ENCODE peak calls at places on chromosomes 12 and 14, in seven cellular contexts. Z is AG10803, K is stomach, A is ovary, D is progenitor cell of endocrine pancreas, I is astrocyte of the spinal cord, P is epithelial cell of proximal tubule. R is an unnamed sample.

GRCh38 chr14:105192866-105193731 is 12.0 kb upstream of the NUDT14 start:
- DNase-seq in Z (no peak), K (no peak), A (no peak), D (no peak), I (no peak), P (no peak), R (no peak)

GRCh38 chr12:27780612-27781408 is 774 bp upstream of the MANSC4 start:
- DNase-seq in Z (peak), K (peak), A (no peak), D (peak), I (peak), P (peak), R (no peak)

GRCh38 chr12:40620564-40621019 is 71.6 kb upstream of the CNTN1 start:
- DNase-seq in Z (no peak), K (no peak), A (no peak), D (no peak), I (no peak), P (no peak), R (no peak)

GRCh38 chr14:99520571-99521081 is 39.4 kb downstream of the CCNK start:
- DNase-seq in Z (no peak), K (no peak), A (peak), D (no peak), I (no peak), P (no peak), R (no peak)

GRCh38 chr12:56581418-56582145 is 48.5 kb downstream of the BAZ2A start:
- DNase-seq in Z (no peak), K (no peak), A (peak), D (no peak), I (peak), P (no peak), R (no peak)

GRCh38 chr14:76576047-76576741 is 185.1 kb upstream of the VASH1 start:
- DNase-seq in Z (no peak), K (no peak), A (no peak), D (no peak), I (no peak), P (peak), R (no peak)

GRCh38 chr12:46259071-46259470 is 9.8 kb downstream of the SLC38A1 start:
- DNase-seq in Z (no peak), K (no peak), A (no peak), D (no peak), I (no peak), P (no peak), R (no peak)

GRCh38 chr14:24377126-24377525 is 9.1 kb downstream of the NFATC4 start:
- DNase-seq in Z (no peak), K (no peak), A (no peak), D (no peak), I (no peak), P (no peak), R (no peak)

GRCh38 chr12:64729909-64730584 is 29.2 kb downstream of the GNS start:
- DNase-seq in Z (no peak), K (no peak), A (no peak), D (no peak), I (no peak), P (no peak), R (no peak)

GRCh38 chr14:33457021-33457420 is 493.9 kb downstream of the EGLN3 start:
- DNase-seq in Z (peak), K (no peak), A (no peak), D (no peak), I (no peak), P (no peak), R (no peak)

GRCh38 chr12:21828779-21829178 is 54.3 kb upstream of the KCNJ8 start:
- DNase-seq in Z (peak), K (peak), A (peak), D (no peak), I (no peak), P (no peak), R (no peak)

GRCh38 chr14:56061051-56061450 is 57.2 kb upstream of the PELI2 start:
- DNase-seq in Z (no peak), K (no peak), A (no peak), D (no peak), I (no peak), P (no peak), R (no peak)

GRCh38 chr12:65232490-65233077 is 45.9 kb upstream of the MSRB3 start:
- DNase-seq in Z (peak), K (no peak), A (no peak), D (no peak), I (peak), P (no peak), R (no peak)

GRCh38 chr14:77105554-77105953 is 7.5 kb downstream of the CIPC start:
- DNase-seq in Z (no peak), K (no peak), A (no peak), D (no peak), I (no peak), P (no peak), R (no peak)

GRCh38 chr14:56351861-56352260 is 227.7 kb upstream of the TMEM260 start:
- DNase-seq in Z (peak), K (no peak), A (no peak), D (no peak), I (peak), P (no peak), R (no peak)

DNA sequence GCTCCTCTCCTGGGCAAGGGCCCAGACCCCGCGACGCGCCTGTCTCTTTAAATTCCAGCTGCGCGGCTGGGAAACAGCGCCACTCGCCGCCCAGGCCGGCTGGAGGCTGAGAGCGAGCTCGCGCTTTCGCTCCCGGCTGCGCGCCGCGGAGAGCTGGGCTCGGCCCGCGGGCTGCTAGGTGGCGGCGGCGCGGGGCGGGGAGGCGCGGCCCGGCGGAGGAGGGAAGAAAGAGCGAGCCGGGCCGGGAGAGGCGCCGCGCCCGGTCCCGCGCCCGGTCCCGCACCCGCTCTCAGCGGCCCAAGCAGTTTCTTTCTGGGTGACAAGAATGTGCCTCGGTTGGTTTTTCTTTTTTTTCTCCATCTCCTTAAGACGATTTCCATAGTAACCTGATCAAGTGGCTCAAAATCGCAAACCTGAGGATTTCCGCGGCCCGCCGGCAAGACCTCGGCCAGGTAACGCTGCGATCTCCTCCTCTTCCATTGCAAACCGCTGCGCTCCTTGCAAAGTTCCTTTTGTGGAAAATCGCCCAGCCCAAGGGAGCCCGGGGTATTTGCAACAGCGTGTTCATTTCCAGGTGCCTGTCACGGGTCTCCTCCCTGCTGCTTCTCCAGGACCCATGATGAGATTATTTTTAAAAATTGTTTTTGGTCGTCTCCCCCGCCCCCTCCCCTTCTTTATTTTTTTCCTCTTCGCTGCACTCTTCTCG is 259.5 kb upstream of the E2F7 start:
- DNase-seq in Z (peak), K (peak), A (peak), D (peak), I (peak), P (no peak), R (no peak)
- TF ChIP-seq CTCF in Z (peak), K (peak), A (peak), D (peak), I (peak), P (peak), R (no peak)

GRCh38 chr14:52789118-52789517 is 2.3 kb downstream of the GNPNAT1 start:
- DNase-seq in Z (no peak), K (no peak), A (no peak), D (no peak), I (no peak), P (no peak), R (no peak)
- TF ChIP-seq CTCF in Z (no peak), K (no peak), A (no peak), D (no peak), I (no peak), P (no peak), R (no peak)

DNA sequence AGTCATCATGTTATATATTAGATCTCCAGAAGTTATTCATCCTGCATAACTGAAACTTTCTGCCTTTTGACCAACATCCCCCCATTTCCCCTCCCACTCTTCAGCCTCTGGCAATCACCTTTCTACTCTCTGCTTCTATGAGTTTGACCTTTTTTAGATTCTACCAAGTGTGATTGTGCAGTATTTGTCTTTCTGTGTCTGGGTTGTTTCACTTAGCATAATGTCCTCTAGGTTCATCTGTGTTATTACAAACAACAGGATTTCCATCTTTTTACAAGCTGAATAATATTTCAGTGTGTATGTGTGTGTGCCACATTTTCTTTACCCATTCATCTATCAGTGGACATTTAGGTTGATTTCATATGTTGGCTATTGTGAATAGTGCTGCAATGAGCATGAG is 11.2 kb upstream of the WSCD2 start:
- DNase-seq in Z (no peak), K (no peak), A (no peak), D (no peak), I (no peak), P (no peak), R (no peak)
- TF ChIP-seq CTCF in Z (no peak), K (no peak), A (no peak), D (no peak), I (no peak), P (no peak), R (no peak)

GRCh38 chr12:114245555-114245954 is 160.4 kb downstream of the TBX5 start:
- DNase-seq in Z (peak), K (no peak), A (no peak), D (no peak), I (no peak), P (no peak), R (no peak)
- TF ChIP-seq CTCF in Z (peak), K (no peak), A (no peak), D (peak), I (no peak), P (no peak), R (no peak)

GRCh38 chr14:64951291-64951690 is 8.7 kb upstream of the GPX2 start:
- DNase-seq in Z (no peak), K (no peak), A (no peak), D (no peak), I (no peak), P (no peak), R (no peak)

GRCh38 chr14:64953310-64953654 is 10.7 kb upstream of the GPX2 start:
- DNase-seq in Z (no peak), K (no peak), A (no peak), D (no peak), I (no peak), P (no peak), R (no peak)

GRCh38 chr14:64953661-64954060 is 11.1 kb upstream of the GPX2 start:
- DNase-seq in Z (no peak), K (no peak), A (no peak), D (no peak), I (no peak), P (no peak), R (no peak)

GRCh38 chr14:64951724-64952123 is 9.2 kb upstream of the GPX2 start:
- DNase-seq in Z (no peak), K (no peak), A (no peak), D (no peak), I (no peak), P (no peak), R (no peak)

GRCh38 chr14:64952598-64953309 is 10.2 kb upstream of the GPX2 start:
- DNase-seq in Z (no peak), K (no peak), A (no peak), D (no peak), I (peak), P (no peak), R (no peak)
- TF ChIP-seq CTCF in Z (peak), K (no peak), A (no peak), D (no peak), I (peak), P (peak), R (no peak)

GRCh38 chr14:38605193-38606114 is 349.6 kb upstream of the CLEC14A start:
- DNase-seq in Z (no peak), K (no peak), A (no peak), D (no peak), I (no peak), P (no peak), R (no peak)
- TF ChIP-seq CTCF in Z (peak), K (no peak), A (no peak), D (peak), I (no peak), P (peak), R (no peak)

GRCh38 chr12:76713130-76713529 is 50.8 kb upstream of the ZDHHC17 start:
- DNase-seq in Z (no peak), K (no peak), A (no peak), D (no peak), I (no peak), P (no peak), R (no peak)
- TF ChIP-seq CTCF in Z (no peak), K (no peak), A (no peak), D (no peak), I (no peak), P (no peak), R (no peak)

DNA sequence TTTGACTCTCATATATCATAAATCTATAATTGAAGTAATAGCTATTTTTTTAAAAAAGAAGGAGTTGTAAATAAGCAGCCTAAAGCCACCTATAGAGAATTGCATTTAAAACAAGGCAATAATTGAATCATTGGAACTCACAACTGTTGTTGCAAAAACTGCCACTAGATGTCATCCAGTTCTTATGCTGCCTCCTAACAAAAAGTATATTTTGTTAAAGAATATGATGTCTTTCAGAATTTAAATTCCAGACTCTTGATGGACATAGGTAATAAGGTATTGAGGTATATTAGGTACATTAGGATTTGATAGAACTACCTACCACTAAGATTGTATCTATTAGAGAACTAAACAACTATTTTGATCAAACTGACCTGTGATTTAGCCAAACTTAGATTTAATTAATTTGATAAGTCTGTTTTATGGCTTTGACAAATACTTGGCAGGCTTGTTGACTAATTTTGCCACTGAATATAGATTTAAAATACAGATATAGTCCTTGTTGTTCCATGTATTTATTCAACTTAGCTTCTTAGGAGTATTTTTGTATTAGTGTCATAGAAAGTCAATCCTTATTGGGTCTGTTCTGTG is 401.4 kb downstream of the RPL10L start:
- DNase-seq in Z (no peak), K (no peak), A (no peak), D (no peak), I (peak), P (peak), R (no peak)
- TF ChIP-seq CTCF in Z (peak), K (peak), A (no peak), D (peak), I (peak), P (peak), R (no peak)

GRCh38 chr14:103001226-103001625 is 56.1 kb downstream of the CDC42BPB start:
- DNase-seq in Z (no peak), K (no peak), A (no peak), D (no peak), I (no peak), P (no peak), R (no peak)
- TF ChIP-seq CTCF in Z (no peak), K (no peak), A (no peak), D (no peak), I (no peak), P (no peak), R (no peak)

DNA sequence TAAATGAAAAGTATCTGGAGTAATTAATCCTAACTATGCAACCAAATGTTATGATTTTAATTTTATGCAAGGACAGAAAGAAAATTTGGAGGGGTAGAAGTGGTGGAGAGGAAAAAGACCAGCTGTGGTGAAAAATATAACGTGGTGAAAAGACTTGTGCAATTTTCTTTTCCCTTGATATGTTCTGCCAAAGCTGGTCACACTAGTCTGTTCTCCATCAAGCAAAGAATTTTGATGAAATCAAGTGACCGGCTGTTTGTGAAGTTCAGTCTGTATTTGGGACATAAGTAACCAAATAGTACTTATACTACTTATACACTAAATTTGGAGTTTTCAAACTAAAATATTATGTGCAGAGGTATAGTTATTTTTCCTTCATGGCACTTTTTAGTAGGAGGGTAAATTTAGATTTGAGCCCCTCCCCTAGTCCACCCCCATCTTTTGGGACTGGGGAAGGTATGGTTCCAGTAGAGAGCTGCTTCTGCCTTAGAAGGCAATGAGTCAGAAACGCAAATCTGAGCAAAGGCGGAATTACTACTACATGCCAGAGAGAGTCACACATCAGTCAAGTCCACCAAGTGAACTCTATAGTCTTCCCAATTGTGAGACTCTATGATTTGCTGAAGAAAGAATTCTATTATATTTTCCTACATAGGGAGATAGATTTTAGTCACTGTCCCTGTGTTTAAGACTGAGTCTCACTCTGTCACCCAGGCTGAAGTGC is 229.7 kb downstream of the SLC25A21 start:
- DNase-seq in Z (peak), K (no peak), A (no peak), D (no peak), I (peak), P (no peak), R (no peak)
- TF ChIP-seq CTCF in Z (no peak), K (no peak), A (no peak), D (no peak), I (no peak), P (no peak), R (peak)

R was measured in activated B cell treated with CpG ODN at 0.5 μM for 24 hours.